ENCODE peak calls at places on chromosomes 4 and X, in six cellular contexts. B, Q, W, K, Y and P are unnamed samples.

GRCh38 chr4:3226944-3227343 is 22.0 kb upstream of the MSANTD1 start:
- DNase-seq in Q (no peak), Y (no peak), W (no peak), B (no peak), K (no peak), P (no peak)

GRCh38 chr4:137359691-137360315 is 172.5 kb downstream of the PCDH18 start:
- DNase-seq in B (peak; percentile 64), Q (peak; percentile 65), W (no peak), Y (no peak), K (no peak), P (no peak)

GRCh38 chr4:55931833-55932232 is 16.9 kb upstream of the CEP135 start:
- DNase-seq in Q (no peak), K (no peak), B (peak; percentile 54), Y (no peak), W (no peak), P (no peak)

GRCh38 chr4:114028071-114028470 is 48.6 kb upstream of the ARSJ start:
- DNase-seq in B (no peak), W (no peak), K (no peak), Y (no peak), Q (no peak), P (peak; percentile 42)

GRCh38 chr4:106140601-106141000 is 175.4 kb downstream of the TBCK start:
- DNase-seq in K (no peak), B (peak; percentile 1), Y (no peak), Q (no peak), W (no peak), P (peak; percentile 22)

GRCh38 chr4:112327950-112328349 is 30.8 kb downstream of the ALPK1 start:
- DNase-seq in Y (no peak), Q (peak; percentile 72), W (peak; percentile 82), K (peak; percentile 73), B (peak; percentile 70), P (peak; percentile 72)

GRCh38 chrX:153791104-153791852 is 2.9 kb downstream of the IDH3G start:
- DNase-seq in K (no peak), B (no peak), Q (no peak), W (no peak), Y (no peak), P (no peak)

GRCh38 chr4:73603307-73603710 is 16.9 kb downstream of the RASSF6 start:
- DNase-seq in B (no peak), K (no peak), W (no peak), Q (no peak), Y (no peak), P (peak; percentile 75)

GRCh38 chr4:13539047-13539720 is 5.1 kb downstream of the NKX3-2 start:
- DNase-seq in Y (no peak), Q (no peak), B (peak; percentile 45), W (no peak), K (no peak), P (no peak)

DNA sequence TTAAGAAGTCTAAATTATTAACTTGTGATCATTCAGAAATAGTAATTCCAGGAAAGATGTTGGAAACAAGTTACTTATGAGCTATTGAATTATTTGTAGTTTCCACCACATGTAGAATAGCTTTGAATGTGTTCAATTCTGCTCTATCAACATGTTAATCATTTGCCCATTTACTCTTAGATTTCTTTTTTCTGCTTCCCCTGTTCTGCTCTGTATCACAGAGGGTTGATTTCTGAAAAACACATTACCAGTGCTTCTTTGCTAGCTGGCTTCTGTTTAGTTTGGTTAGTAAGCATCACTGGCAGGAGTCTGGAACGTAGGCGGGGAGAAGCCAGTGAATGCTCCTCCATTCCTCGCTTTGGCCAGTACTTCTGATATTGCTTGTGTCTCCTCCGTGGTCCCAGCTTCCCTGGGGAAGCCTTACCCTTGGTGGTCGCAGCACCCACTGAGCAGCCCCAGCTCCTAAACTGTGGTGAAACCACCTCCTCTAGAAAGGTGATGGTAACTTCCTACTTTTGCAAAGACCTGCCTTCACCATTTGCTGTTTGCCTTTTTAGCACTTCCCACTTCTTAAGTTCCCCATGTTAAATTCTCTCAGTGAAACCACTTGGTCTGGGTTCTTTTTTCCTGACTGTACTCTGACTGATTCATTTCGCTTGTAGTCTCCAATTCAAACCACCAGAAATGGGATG is 40.3 kb upstream of the GALNT7 start:
- DNase-seq in Y (no peak), W (no peak), K (no peak), B (no peak), Q (no peak), P (no peak)
- H3K4me1 ChIP-seq in Y (no peaks in the 10 kb centered on the region), W (no peaks in the 10 kb centered on the region), K (no peaks in the 10 kb centered on the region), B (no peaks in the 10 kb centered on the region), Q (peaks cover 13% of the 10 kb centered on the region), P (no peaks in the 10 kb centered on the region)

GRCh38 chr4:108060164-108060563 is 70.5 kb downstream of the HADH start:
- DNase-seq in W (peak; percentile 55), Q (no peak), K (no peak), Y (peak; percentile 42), B (peak; percentile 48), P (peak; percentile 41)
- H4K20me1 ChIP-seq in W (no peaks in the 10 kb centered on the region), Q (no peaks in the 10 kb centered on the region), K (no peaks in the 10 kb centered on the region), Y (no peaks in the 10 kb centered on the region), B (no peaks in the 10 kb centered on the region), P (no peaks in the 10 kb centered on the region)

GRCh38 chr4:185741795-185742194 is 70.2 kb downstream of the SORBS2 start:
- DNase-seq in B (no peak), W (no peak), Q (no peak), K (no peak), Y (no peak), P (no peak)

GRCh38 chr4:185740471-185740873 is 71.5 kb downstream of the SORBS2 start:
- DNase-seq in B (no peak), K (no peak), Q (no peak), W (peak; percentile 42), Y (no peak), P (no peak)

GRCh38 chr4:185737489-185738037 is 74.4 kb downstream of the SORBS2 start:
- DNase-seq in Q (no peak), K (no peak), B (no peak), W (no peak), Y (no peak), P (no peak)

GRCh38 chr4:185738038-185738552 is 73.9 kb downstream of the SORBS2 start:
- DNase-seq in Y (no peak), K (no peak), Q (no peak), B (peak; percentile 52), W (no peak), P (no peak)

DNA sequence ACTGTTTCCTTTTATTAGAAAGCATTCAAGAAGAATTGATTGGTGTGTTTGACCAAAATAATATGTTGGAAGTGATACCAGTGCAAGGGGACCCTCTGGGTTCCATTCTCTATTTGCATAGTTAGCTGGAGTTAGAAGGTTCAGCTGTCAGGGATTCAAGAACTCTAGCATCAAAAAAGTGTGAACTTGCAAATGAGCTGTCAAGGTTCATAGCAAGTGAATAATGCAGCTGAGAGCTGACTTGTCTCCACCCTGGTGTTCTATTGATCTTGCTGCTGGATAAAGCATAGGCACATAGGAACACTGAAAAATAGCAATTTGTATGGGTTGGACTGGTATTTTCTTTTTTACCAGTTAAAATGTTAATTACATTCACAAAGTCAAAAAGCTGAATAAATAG is 73.1 kb downstream of the SORBS2 start:
- DNase-seq in Y (no peak), W (peak; percentile 45), B (no peak), K (no peak), Q (no peak), P (no peak)
- H3K4me1 ChIP-seq in Y (peaks cover 15% of the 10 kb centered on the region), W (peaks cover 20% of the 10 kb centered on the region), B (no peaks in the 10 kb centered on the region), K (peaks cover 25% of the 10 kb centered on the region), Q (peaks cover 24% of the 10 kb centered on the region), P (no peaks in the 10 kb centered on the region)

GRCh38 chr4:102815981-102816380 is 11.4 kb downstream of the UBE2D3 start:
- DNase-seq in B (peak; percentile 95), Q (no peak), K (no peak), W (no peak), Y (no peak), P (peak; percentile 79)
- H4K20me1 ChIP-seq in B (peaks cover 62% of the 10 kb centered on the region), Q (peaks cover 98% of the 10 kb centered on the region), K (peaks cover 15% of the 10 kb centered on the region), W (peaks cover 88% of the 10 kb centered on the region), Y (no peaks in the 10 kb centered on the region), P (peaks cover 81% of the 10 kb centered on the region)